ENCODE peak calls at places on chromosomes 1 and 21, in seven cellular contexts. A is T-helper 9 cell; G is stimulated activated CD8-positive, alpha-beta memory T cell treated with anti-CD3 and anti-CD28 coated beads, Interleukin-12 subunit alpha, Interleukin-12 subunit beta, amount 100 ng/mL, for 4 hours; Z is nephron progenitor cell; C is neuronal stem cell; L is stimulated activated CD4-positive, alpha-beta T cell treated with anti-CD3 and anti-CD28 coated beads, Interleukin-15, amount 100 ng/mL, for 1 hour; P is activated CD4-positive, alpha-beta T cell treated with anti-CD3 and anti-CD28 coated beads for 24 hours. K is an unnamed sample.

GRCh38 chr1:19735419-19736127 is 64.1 kb downstream of the TMCO4 start:
- DNase-seq in G (no peak), A (no peak), L (no peak), C (no peak), Z (no peak), P (no peak), K (no peak)

GRCh38 chr1:34747638-34747941 is 7.3 kb upstream of the GJB5 start:
- DNase-seq in L (no peak), C (no peak), P (no peak), Z (no peak), A (no peak), G (no peak), K (no peak)

GRCh38 chr1:97996880-97997279 is 76.0 kb upstream of the DPYD start:
- DNase-seq in P (no peak), Z (no peak), G (no peak), L (no peak), C (no peak), A (no peak), K (no peak)

GRCh38 chr1:169288011-169288414 is 79.6 kb downstream of the NME7 start:
- DNase-seq in A (no peak), P (no peak), C (no peak), L (no peak), G (no peak), Z (no peak), K (peak)

GRCh38 chr1:227312364-227313025 is 5.8 kb downstream of the CDC42BPA start:
- DNase-seq in G (no peak), P (no peak), C (no peak), A (no peak), Z (no peak), L (no peak), K (no peak)

GRCh38 chr1:247500725-247501348 is 35.4 kb downstream of the OR2C3 start:
- DNase-seq in Z (no peak), L (no peak), P (no peak), C (no peak), A (no peak), G (no peak), K (no peak)

GRCh38 chr21:28714795-28715464 is 277.7 kb downstream of the LTN1 start:
- DNase-seq in Z (no peak), C (no peak), P (no peak), L (no peak), A (no peak), G (no peak), K (no peak)

GRCh38 chr1:175514309-175515001 is 228.9 kb downstream of the TNR start:
- DNase-seq in G (peak), A (no peak), C (no peak), L (no peak), P (no peak), Z (peak), K (no peak)

GRCh38 chr21:44955141-44955802 is 15.4 kb downstream of the SLX9 start:
- DNase-seq in Z (no peak), P (no peak), G (no peak), L (no peak), A (no peak), C (no peak), K (no peak)

GRCh38 chr1:171585715-171586114 is 36.3 kb upstream of the MYOCOS start:
- DNase-seq in C (no peak), G (no peak), P (no peak), A (no peak), Z (no peak), L (no peak), K (no peak)

GRCh38 chr1:23581219-23581618 is 21.9 kb upstream of the ID3 start:
- DNase-seq in A (no peak), G (no peak), P (no peak), Z (no peak), C (no peak), L (no peak), K (no peak)

K was measured in iPS DF 19.7.